ENCODE peak calls at places on chromosomes 4 and X, in five cellular contexts. G is T-helper 2 cell, D is T-helper 1 cell, N is M059J, Z is K562. V is an unnamed sample.

GRCh38 chr4:102326951-102327350 is 18.3 kb downstream of the SLC39A8 start:
- DNase-seq in Z (no peak), D (no peak), G (no peak), N (no peak), V (no peak)

GRCh38 chr4:164716901-164717300 is 37.0 kb upstream of the SMIM31 start:
- DNase-seq in N (peak), Z (no peak), G (no peak), D (no peak), V (no peak)

GRCh38 chrX:117973175-117974075 is 143.2 kb downstream of the KLHL13 start:
- DNase-seq in Z (no peak), D (no peak), G (no peak), N (peak), V (no peak)

GRCh38 chr4:176824645-176825366 is 32.1 kb upstream of the VEGFC start:
- DNase-seq in G (no peak), D (no peak), N (peak), Z (no peak), V (no peak)

GRCh38 chrX:10176121-10177003 is 19.6 kb downstream of the CLCN4 start:
- DNase-seq in D (no peak), N (no peak), G (no peak), Z (no peak), V (no peak)

GRCh38 chrX:132041016-132041415 is 17.9 kb downstream of the STK26 start:
- DNase-seq in D (no peak), N (peak), Z (no peak), G (no peak), V (no peak)

GRCh38 chrX:88604433-88605221 is 142.4 kb upstream of the CPXCR1 start:
- DNase-seq in Z (no peak), N (no peak), G (no peak), D (no peak), V (no peak)

GRCh38 chrX:111624169-111624568 is 56.8 kb upstream of the ALG13 start:
- DNase-seq in G (no peak), Z (no peak), D (no peak), N (no peak), V (no peak)

GRCh38 chr4:53929955-53930798 is 134.2 kb downstream of the CHIC2 start:
- DNase-seq in N (peak), Z (peak), D (peak), G (peak), V (peak)

GRCh38 chr4:173139561-173139960 is 29.1 kb upstream of the GALNT7 start:
- DNase-seq in D (no peak), N (no peak), Z (no peak), G (no peak), V (no peak)

GRCh38 chr4:176538217-176538925 is 218.6 kb downstream of the SPCS3 start:
- DNase-seq in G (no peak), Z (no peak), N (peak), D (no peak), V (no peak)

GRCh38 chr4:174037631-174038030 is 245.8 kb downstream of the FBXO8 start:
- DNase-seq in G (no peak), Z (no peak), N (peak), D (no peak), V (no peak)

GRCh38 chr4:61427818-61428495 is 227.8 kb downstream of the ADGRL3 start:
- DNase-seq in Z (no peak), G (no peak), N (no peak), D (no peak), V (no peak)

GRCh38 chr4:82136161-82136801 is 237.5 kb downstream of the HNRNPD start:
- DNase-seq in Z (no peak), N (no peak), D (no peak), G (peak), V (no peak)

GRCh38 chr4:118112647-118113046 is 78.4 kb downstream of the NDST3 start:
- DNase-seq in Z (no peak), G (no peak), D (no peak), N (peak), V (no peak)

GRCh38 chrX:42106556-42106955 is 183.2 kb upstream of the CASK start:
- DNase-seq in G (no peak), D (no peak), Z (no peak), N (no peak), V (no peak)

GRCh38 chr4:5381981-5382441 is 326.3 kb downstream of the EVC2 start:
- DNase-seq in N (peak), Z (no peak), D (no peak), G (no peak), V (no peak)

GRCh38 chr4:10089346-10089745 is 27.3 kb downstream of the WDR1 start:
- DNase-seq in Z (no peak), G (no peak), D (no peak), N (no peak), V (no peak)

GRCh38 chrX:79409657-79410056 is 42.5 kb upstream of the ITM2A start:
- DNase-seq in Z (no peak), N (no peak), D (no peak), G (no peak), V (no peak)

GRCh38 chr4:138039010-138039409 is 203.1 kb downstream of the SLC7A11 start:
- DNase-seq in D (no peak), Z (no peak), N (peak), G (no peak), V (no peak)

GRCh38 chr4:138405439-138405838 is 163.3 kb upstream of the SLC7A11 start:
- DNase-seq in N (peak), G (no peak), Z (no peak), D (no peak), V (no peak)

GRCh38 chrX:97909245-97909644 is 1025.5 kb downstream of the RPA4 start:
- DNase-seq in G (no peak), Z (no peak), D (no peak), N (no peak), V (no peak)

GRCh38 chr4:37873383-37873782 is 17.5 kb upstream of the TBC1D1 start:
- DNase-seq in Z (no peak), G (no peak), D (no peak), N (peak), V (no peak)

GRCh38 chr4:85370400-85371032 is 104.4 kb upstream of the ARHGAP24 start:
- DNase-seq in N (peak), D (no peak), Z (peak), G (peak), V (no peak)

GRCh38 chrX:139759637-139760036 is 51.7 kb upstream of the MCF2 start:
- DNase-seq in Z (peak), G (no peak), D (no peak), N (peak), V (no peak)

GRCh38 chr4:11549525-11549924 is 120.8 kb upstream of the HS3ST1 start:
- DNase-seq in D (no peak), G (no peak), N (no peak), Z (no peak), V (no peak)

V was measured in NK-92 treated with Interleukin-12 subunit alpha and Interleukin-12 subunit beta, amount 100 ng/mL, for 24 hours.